ENCODE peak calls at places on chromosomes 3 and 15, in six cellular contexts. F, G, N, H, I and E are unnamed samples.

GRCh38 chr3:187719628-187720336 is 17.4 kb upstream of the RTP2 start:
- DNase-seq in F (no peak), G (peak; percentile 84), N (no peak), H (no peak), I (no peak), E (no peak)

GRCh38 chr3:98086873-98087272 is at the start of gene OR5AC2:
- DNase-seq in F (no peak), G (no peak), N (no peak), H (no peak), I (no peak), E (no peak)

GRCh38 chr3:13462125-13462629 is 17.9 kb upstream of the HDAC11 start:
- DNase-seq in F (no peak), G (no peak), N (no peak), H (no peak), I (no peak), E (no peak)

GRCh38 chr3:169232863-169233262 is 430.6 kb downstream of the MECOM start:
- DNase-seq in F (no peak), G (no peak), N (no peak), H (peak; percentile 21), I (no peak), E (no peak)

GRCh38 chr3:134342269-134342668 is 32.0 kb downstream of the AMOTL2 start:
- DNase-seq in F (no peak), G (no peak), N (no peak), H (no peak), I (no peak), E (no peak)

GRCh38 chr3:197746801-197747237 is 2.9 kb upstream of the FYTTD1 start:
- DNase-seq in F (no peak), G (no peak), N (no peak), H (peak; percentile 57), I (no peak), E (no peak)

GRCh38 chr3:174333640-174334039 is 525.5 kb upstream of the NAALADL2 start:
- DNase-seq in F (no peak), G (no peak), N (no peak), H (no peak), I (no peak), E (no peak)

GRCh38 chr3:118683636-118684035 is 351.0 kb downstream of the IGSF11 start:
- DNase-seq in F (no peak), G (no peak), N (no peak), H (no peak), I (no peak), E (no peak)

GRCh38 chr15:64536244-64536836 is 76.0 kb downstream of the ZNF609 start:
- DNase-seq in F (no peak), G (peak; percentile 85), N (no peak), H (no peak), I (peak; percentile 79), E (peak; percentile 64)

GRCh38 chr3:43686700-43687498 is 3.8 kb upstream of the ABHD5 start:
- DNase-seq in F (no peak), G (no peak), N (no peak), H (peak; percentile 89), I (no peak), E (no peak)

GRCh38 chr3:177810162-177810623 is 612.9 kb upstream of the TBL1XR1 start:
- DNase-seq in F (no peak), G (peak; percentile 61), N (no peak), H (no peak), I (no peak), E (no peak)

GRCh38 chr3:179526989-179527391 is 35.7 kb upstream of the ACTL6A start:
- DNase-seq in F (peak; percentile 69), G (no peak), N (no peak), H (no peak), I (no peak), E (no peak)

GRCh38 chr3:169328471-169328870 is 335.0 kb downstream of the MECOM start:
- DNase-seq in F (no peak), G (no peak), N (no peak), H (no peak), I (no peak), E (no peak)

GRCh38 chr3:61828880-61829279 is 267.5 kb downstream of the PTPRG start:
- DNase-seq in F (no peak), G (no peak), N (no peak), H (no peak), I (no peak), E (no peak)

GRCh38 chr15:68333775-68334470 is 56.4 kb downstream of the FEM1B start:
- DNase-seq in F (no peak), G (no peak), N (no peak), H (no peak), I (no peak), E (no peak)

GRCh38 chr3:52530918-52531635 is 2.6 kb downstream of the NT5DC2 start:
- DNase-seq in F (no peak), G (no peak), N (no peak), H (no peak), I (no peak), E (no peak)

GRCh38 chr15:34514251-34514760 is 69.1 kb downstream of the GOLGA8B start:
- DNase-seq in F (peak; percentile 79), G (no peak), N (no peak), H (peak; percentile 49), I (no peak), E (no peak)

GRCh38 chr15:64134322-64134829 is 17.2 kb upstream of the SNX22 start:
- DNase-seq in F (no peak), G (no peak), N (no peak), H (no peak), I (no peak), E (no peak)

GRCh38 chr3:189981668-189982067 is 139.0 kb downstream of the P3H2 start:
- DNase-seq in F (no peak), G (no peak), N (no peak), H (no peak), I (no peak), E (no peak)

GRCh38 chr15:98753726-98754125 is 105.4 kb downstream of the IGF1R start:
- DNase-seq in F (no peak), G (no peak), N (no peak), H (no peak), I (no peak), E (no peak)

GRCh38 chr3:130627143-130627849 is 110.3 kb downstream of the COL6A6 start:
- DNase-seq in F (no peak), G (no peak), N (no peak), H (no peak), I (no peak), E (no peak)

GRCh38 chr3:130621824-130622223 is 104.8 kb downstream of the COL6A6 start:
- DNase-seq in F (no peak), G (no peak), N (no peak), H (no peak), I (no peak), E (no peak)

GRCh38 chr3:130626021-130626420 is 109.0 kb downstream of the COL6A6 start:
- DNase-seq in F (no peak), G (no peak), N (no peak), H (no peak), I (no peak), E (no peak)
- TF ChIP-seq SIN3A in F (no peak), G (no peak), N (no peak), H (no peak), I (no peak), E (no peak)

GRCh38 chr3:78919021-78919755 is 848.6 kb downstream of the ROBO1 start:
- DNase-seq in F (no peak), G (peak; percentile 73), N (peak; percentile 71), H (no peak), I (no peak), E (no peak)
- H3K4me3 ChIP-seq in F (no peak overlapping the region), G (no peak overlapping the region), N (no peak overlapping the region), H (no peak overlapping the region), I (no peak overlapping the region), E (no peak overlapping the region)

GRCh38 chr15:51260262-51260661 is 78.1 kb downstream of the CYP19A1 start:
- DNase-seq in F (peak; percentile 61), G (no peak), N (no peak), H (no peak), I (no peak), E (no peak)
- TF ChIP-seq REST in F (no peak), G (no peak), N (no peak), H (no peak), I (no peak), E (no peak)

DNA sequence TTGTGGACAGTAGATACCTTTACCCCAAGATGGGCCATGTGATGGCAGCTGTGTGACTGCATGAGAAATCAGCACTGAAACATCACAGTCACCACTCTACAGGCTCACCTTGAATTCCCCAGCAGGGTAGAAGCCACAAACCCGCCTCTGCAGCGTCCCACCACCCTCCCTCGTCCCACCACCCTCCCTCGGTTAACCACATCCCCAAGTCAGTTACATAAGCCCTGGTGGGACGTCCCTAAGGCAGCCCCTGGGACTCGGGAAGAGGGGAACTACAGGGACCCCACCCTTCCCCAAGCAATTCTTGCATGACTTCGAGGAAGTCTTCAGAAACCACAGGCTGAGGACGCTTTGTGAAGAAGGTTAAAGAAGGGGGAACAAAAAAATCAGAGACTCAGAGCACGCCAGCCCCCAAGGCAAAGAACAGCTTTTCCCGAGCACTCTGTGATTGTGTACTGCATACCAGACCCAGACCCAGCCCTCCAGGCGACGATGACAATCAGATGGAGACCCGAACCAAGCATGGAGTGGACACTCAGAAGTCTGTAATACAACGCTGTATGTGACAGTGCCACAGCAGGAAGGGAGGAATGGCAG is 60.5 kb downstream of the SH3BP5 start:
- DNase-seq in F (no peak), G (no peak), N (peak; percentile 90), H (no peak), I (no peak), E (no peak)
- TF ChIP-seq SIN3A in F (no peak), G (no peak), N (no peak), H (no peak), I (no peak), E (no peak)

GRCh38 chr3:142445816-142446254 is 2.0 kb downstream of the XRN1 start:
- DNase-seq in F (no peak), G (peak; percentile 12), N (peak; percentile 44), H (peak; percentile 30), I (no peak), E (no peak)
- H3K4me3 ChIP-seq in F (peak overlapping the region; percentile 99), G (peak overlapping the region; percentile 97), N (peak overlapping the region; percentile 87), H (peak overlapping the region; percentile 95), I (no peak overlapping the region), E (peak overlapping the region; percentile 39)